ENCODE peak calls at places on chromosomes 4 and X, in six cellular contexts. H is activated CD4-positive, alpha-beta T cell treated with anti-CD3 and anti-CD28 coated beads, Interleukin-2, amount 50 U/mL, for 1 hour; B is aorta; D is NCI-H345; M is gastrocnemius medialis; P is MCF 10A. V is an unnamed sample.
A peak's percentile ranks its signal among the peaks of the same experiment; 100 is the strongest.

GRCh38 chrX:51484616-51485015 is 11.8 kb downstream of the NUDT11 start:
- DNase-seq in H (no peak), B (no peak), D (no peak), M (no peak), P (no peak), V (no peak)

GRCh38 chr4:93770201-93770600 is 58.4 kb upstream of the ATOH1 start:
- DNase-seq in H (no peak), B (no peak), D (no peak), M (no peak), P (no peak), V (no peak)

GRCh38 chr4:60683953-60684352 is 516.2 kb upstream of the ADGRL3 start:
- DNase-seq in H (no peak), B (no peak), D (no peak), M (no peak), P (peak; percentile 23), V (no peak)

GRCh38 chr4:15339732-15340131 is 88.1 kb upstream of the C1QTNF7 start:
- DNase-seq in H (no peak), B (no peak), D (no peak), M (no peak), P (no peak), V (no peak)

GRCh38 chr4:185134176-185134869 is 8.7 kb upstream of the SLC25A4 start:
- DNase-seq in H (no peak), B (no peak), D (peak; percentile 36), M (no peak), P (peak; percentile 61), V (no peak)

GRCh38 chr4:169070071-169070894 is 60.2 kb upstream of the CBR4 start:
- DNase-seq in H (no peak), B (peak; percentile 66), D (peak; percentile 89), M (no peak), P (peak; percentile 82), V (peak; percentile 96)

GRCh38 chrX:1480082-1480785 is 27.5 kb upstream of the ASMTL start:
- DNase-seq in H (no peak), B (no peak), D (no peak), M (no peak), P (no peak), V (no peak)

GRCh38 chr4:20248155-20248558 is 3.5 kb upstream of the SLIT2 start:
- DNase-seq in H (no peak), B (no peak), D (peak; percentile 45), M (no peak), P (peak; percentile 73), V (peak; percentile 31)

GRCh38 chr4:15348695-15349094 is 79.1 kb upstream of the C1QTNF7 start:
- DNase-seq in H (no peak), B (no peak), D (no peak), M (no peak), P (no peak), V (no peak)

GRCh38 chr4:58602701-58603359 is 1492.6 kb upstream of the IGFBP7 start:
- DNase-seq in H (no peak), B (no peak), D (no peak), M (no peak), P (no peak), V (no peak)

V was measured in LNCaP clone FGC.